ENCODE peak calls at places on chromosomes 5 and 9, in six cellular contexts. C, H, F, K, G and M are unnamed samples.

GRCh38 chr9:77374266-77374665 is 196.9 kb downstream of the VPS13A start:
- DNase-seq in H (peak; percentile 14), K (no peak), G (no peak), C (no peak), F (no peak), M (no peak)

GRCh38 chr9:26502311-26502710 is 390.3 kb downstream of the CAAP1 start:
- DNase-seq in K (no peak), F (no peak), G (no peak), C (no peak), H (peak; percentile 1), M (no peak)

GRCh38 chr9:26955222-26955903 is 849 bp upstream of the IFT74 start:
- DNase-seq in K (no peak), G (no peak), F (no peak), H (peak; percentile 16), C (no peak), M (no peak)

GRCh38 chr9:136921718-136922117 is 22.8 kb downstream of the FBXW5 start:
- DNase-seq in F (no peak), H (no peak), K (no peak), C (no peak), G (no peak), M (no peak)

GRCh38 chr5:136058031-136058971 is 29.5 kb downstream of the TGFBI start:
- DNase-seq in F (peak; percentile 98), C (peak; percentile 72), G (peak; percentile 35), K (peak; percentile 47), H (peak; percentile 96), M (peak; percentile 100)

GRCh38 chr9:37144762-37145161 is 24.4 kb downstream of the ZCCHC7 start:
- DNase-seq in F (peak; percentile 51), H (no peak), C (no peak), G (no peak), K (no peak), M (no peak)

GRCh38 chr5:543351-543750 is 19.1 kb upstream of the SLC9A3 start:
- DNase-seq in F (no peak), H (no peak), C (no peak), K (no peak), G (no peak), M (no peak)

GRCh38 chr9:133644968-133645765 is 9.0 kb downstream of the DBH start:
- DNase-seq in K (no peak), C (no peak), G (no peak), H (no peak), F (no peak), M (no peak)

GRCh38 chr5:13632676-13633075 is 311.8 kb downstream of the DNAH5 start:
- DNase-seq in K (no peak), G (no peak), C (peak; percentile 38), H (peak; percentile 0), F (no peak), M (no peak)

GRCh38 chr9:113979713-113980086 is 98.4 kb downstream of the AMBP start:
- DNase-seq in C (no peak), F (no peak), G (no peak), K (no peak), H (no peak), M (no peak)

GRCh38 chr5:165616550-165617430 is 2111.4 kb downstream of the MAT2B start:
- DNase-seq in K (no peak), G (no peak), C (no peak), H (no peak), F (no peak), M (no peak)

GRCh38 chr5:39394946-39395345 is 29.8 kb downstream of the DAB2 start:
- DNase-seq in G (no peak), H (peak; percentile 62), K (no peak), F (peak; percentile 79), C (peak; percentile 78), M (no peak)
- H3K4me3 ChIP-seq in G (no peak overlapping the region), H (peak overlapping the region; percentile 45), K (no peak overlapping the region), F (no peak overlapping the region), C (no peak overlapping the region), M (no peak overlapping the region)

GRCh38 chr5:149628846-149629388 is 47.6 kb downstream of the ARHGEF37 start:
- DNase-seq in C (no peak), F (no peak), K (no peak), H (no peak), G (no peak), M (no peak)
- H3K27me3 ChIP-seq in C (no peaks in the 10 kb centered on the region), F (no peaks in the 10 kb centered on the region), K (no peaks in the 10 kb centered on the region), H (peaks cover 3% of the 10 kb centered on the region), G (no peaks in the 10 kb centered on the region), M (no peaks in the 10 kb centered on the region)

DNA sequence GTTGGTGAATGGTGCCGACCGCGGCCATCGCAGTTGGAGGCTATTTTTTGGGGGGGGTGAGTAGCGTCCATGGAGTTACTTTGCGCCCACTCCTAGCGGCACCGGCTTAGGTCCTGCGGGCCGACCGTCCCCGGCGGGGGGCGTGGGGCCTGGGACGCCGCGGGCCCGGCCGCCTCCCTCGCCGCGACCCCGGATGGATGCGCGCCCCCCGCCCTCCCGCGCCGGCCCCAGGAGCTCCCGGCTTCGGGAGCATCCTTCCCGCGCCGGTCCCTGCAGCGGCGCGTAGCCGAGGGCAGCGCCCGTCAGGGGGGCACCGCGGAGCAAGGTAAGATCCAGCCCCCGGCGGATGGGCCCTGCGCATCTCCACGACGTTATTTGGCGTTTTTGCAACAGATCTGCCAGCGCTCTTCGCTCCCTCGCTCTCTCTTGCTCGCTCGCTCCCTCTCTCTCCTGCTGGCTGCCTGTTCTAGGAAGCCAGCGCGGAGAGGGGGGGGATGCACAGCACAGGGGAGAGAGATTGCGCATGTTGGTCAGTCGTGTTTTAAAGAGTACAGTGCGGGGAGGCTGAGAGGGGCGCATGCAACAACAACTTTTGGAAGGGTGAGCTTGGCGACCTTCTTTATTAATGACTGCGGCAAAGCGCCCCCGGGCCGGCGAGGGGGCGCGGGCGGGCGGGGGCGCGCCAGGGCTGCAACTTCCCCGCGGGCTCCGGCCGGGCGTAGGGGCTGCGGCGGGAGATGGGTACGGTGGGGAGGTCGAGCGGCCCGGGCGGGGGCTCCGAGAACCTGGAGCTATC is 415 bp downstream of the JADE2 start:
- DNase-seq in H (peak; percentile 88), F (peak; percentile 73), K (peak; percentile 71), G (no peak), C (peak; percentile 48), M (peak; percentile 50)
- H3K4me3 ChIP-seq in H (peak overlapping the region; percentile 88), F (peak overlapping the region; percentile 73), K (peak overlapping the region; percentile 82), G (peak overlapping the region; percentile 90), C (peak overlapping the region; percentile 89), M (peak overlapping the region; percentile 73)

GRCh38 chr5:173327948-173328895 is at the start of gene STC2:
- DNase-seq in K (peak; percentile 73), F (peak; percentile 95), G (peak; percentile 95), C (peak; percentile 92), H (peak; percentile 96), M (no peak)

GRCh38 chr5:173324115-173325001 is 3.9 kb downstream of the STC2 start:
- DNase-seq in F (no peak), K (peak; percentile 76), H (peak; percentile 87), C (no peak), G (no peak), M (peak; percentile 90)

GRCh38 chr5:173325091-173325698 is 3.0 kb downstream of the STC2 start:
- DNase-seq in H (no peak), K (no peak), G (no peak), F (no peak), C (no peak), M (no peak)

GRCh38 chr5:173327084-173327947 is 898 bp downstream of the STC2 start:
- DNase-seq in F (peak; percentile 54), H (peak; percentile 72), G (no peak), C (no peak), K (no peak), M (no peak)

GRCh38 chr5:173326501-173326960 is 1.7 kb downstream of the STC2 start:
- DNase-seq in C (peak; percentile 82), K (no peak), F (peak; percentile 79), H (peak; percentile 92), G (no peak), M (peak; percentile 72)
- H3K27me3 ChIP-seq in C (no peaks in the 10 kb centered on the region), K (peaks cover 41% of the 10 kb centered on the region), F (no peaks in the 10 kb centered on the region), H (no peaks in the 10 kb centered on the region), G (no peaks in the 10 kb centered on the region), M (no peaks in the 10 kb centered on the region)